ENCODE peak calls at places on chromosomes 2 and 18, in four cellular contexts. P is K562, Y is GM12878, M is A549. I is an unnamed sample.

GRCh38 chr18:35756506-35757117 is 175.1 kb downstream of the GALNT1 start:
- DNase-seq in P (peak), Y (no peak), M (peak), I (peak)

GRCh38 chr2:8328189-8328588 is 353.7 kb upstream of the ID2 start:
- DNase-seq in P (no peak), Y (no peak), M (no peak), I (no peak)

GRCh38 chr2:68169308-68169707 is 11.6 kb downstream of the PNO1 start:
- DNase-seq in P (no peak), Y (no peak), M (peak), I (no peak)

GRCh38 chr2:212242739-212243138 is 295.9 kb downstream of the ERBB4 start:
- DNase-seq in P (no peak), Y (no peak), M (no peak), I (no peak)

GRCh38 chr18:34261865-34262780 is 37.4 kb upstream of the NOL4 start:
- DNase-seq in P (no peak), Y (no peak), M (no peak), I (no peak)

GRCh38 chr2:241813806-241814570 is 5.0 kb downstream of the NEU4 start:
- DNase-seq in P (no peak), Y (peak), M (no peak), I (peak)

GRCh38 chr2:22221006-22221405 is 1097.2 kb downstream of the TDRD15 start:
- DNase-seq in P (no peak), Y (no peak), M (no peak), I (no peak)

GRCh38 chr18:57666818-57667497 is 45.3 kb upstream of the NARS1 start:
- DNase-seq in P (peak), Y (no peak), M (no peak), I (no peak)

GRCh38 chr2:437772-438393 is 150.0 kb upstream of the ALKAL2 start:
- DNase-seq in P (no peak), Y (no peak), M (no peak), I (no peak)

GRCh38 chr2:86053166-86053565 is 52.5 kb downstream of the POLR1A start:
- DNase-seq in P (no peak), Y (no peak), M (no peak), I (no peak)

GRCh38 chr2:44055664-44056063 is 59.9 kb upstream of the LRPPRC start:
- DNase-seq in P (no peak), Y (no peak), M (no peak), I (no peak)

GRCh38 chr18:36589857-36590543 is 238.8 kb downstream of the TPGS2 start:
- DNase-seq in P (no peak), Y (no peak), M (no peak), I (no peak)

GRCh38 chr18:28284132-28284531 is 107.2 kb upstream of the CDH2 start:
- DNase-seq in P (no peak), Y (no peak), M (no peak), I (no peak)

GRCh38 chr2:197673606-197674005 is 1.8 kb downstream of the RFTN2 start:
- DNase-seq in P (no peak), Y (no peak), M (no peak), I (no peak)

GRCh38 chr2:214169736-214170135 is 241.1 kb upstream of the VWC2L start:
- DNase-seq in P (no peak), Y (no peak), M (no peak), I (no peak)

GRCh38 chr2:238439093-238439849 is 12.5 kb downstream of the ASB1 start:
- DNase-seq in P (no peak), Y (no peak), M (peak), I (no peak)

GRCh38 chr18:7152485-7152884 is 34.9 kb upstream of the LAMA1 start:
- DNase-seq in P (no peak), Y (no peak), M (no peak), I (no peak)

GRCh38 chr18:62516242-62516641 is 6.6 kb upstream of the ZCCHC2 start:
- DNase-seq in P (no peak), Y (no peak), M (no peak), I (no peak)

GRCh38 chr2:241226723-241227634 is 38.5 kb downstream of the ANO7 start:
- DNase-seq in P (peak), Y (no peak), M (no peak), I (no peak)

GRCh38 chr2:38095996-38096861 is 20.3 kb upstream of the CYP1B1 start:
- DNase-seq in P (no peak), Y (no peak), M (no peak), I (no peak)

GRCh38 chr2:210593166-210593565 is 36.8 kb downstream of the CPS1 start:
- DNase-seq in P (no peak), Y (no peak), M (no peak), I (no peak)

GRCh38 chr2:12057436-12058166 is 311.2 kb downstream of the LPIN1 start:
- DNase-seq in P (no peak), Y (peak), M (no peak), I (no peak)

GRCh38 chr2:3453196-3453845 is 66.0 kb downstream of the ADI1 start:
- DNase-seq in P (no peak), Y (no peak), M (no peak), I (no peak)

GRCh38 chr2:53896864-53897263 is 37.1 kb upstream of the GPR75 start:
- DNase-seq in P (no peak), Y (no peak), M (peak), I (no peak)

GRCh38 chr2:223114170-223114569 is 62.2 kb downstream of the KCNE4 start:
- DNase-seq in P (no peak), Y (no peak), M (no peak), I (no peak)

GRCh38 chr2:174730530-174731018 is 33.7 kb downstream of the CHRNA1 start:
- DNase-seq in P (no peak), Y (no peak), M (no peak), I (peak)

GRCh38 chr2:226758886-226759660 is 40.5 kb downstream of the IRS1 start:
- DNase-seq in P (no peak), Y (no peak), M (no peak), I (no peak)

GRCh38 chr18:56756971-56757370 is 105.8 kb downstream of the WDR7 start:
- DNase-seq in P (no peak), Y (no peak), M (no peak), I (no peak)

GRCh38 chr2:23241106-23241505 is 143.9 kb upstream of the KLHL29 start:
- DNase-seq in P (no peak), Y (no peak), M (no peak), I (no peak)

GRCh38 chr2:84858123-84858522 is 22.8 kb downstream of the TRABD2A start:
- DNase-seq in P (no peak), Y (no peak), M (no peak), I (no peak)

GRCh38 chr18:46253498-46253897 is 149.3 kb downstream of the HAUS1 start:
- DNase-seq in P (no peak), Y (no peak), M (no peak), I (no peak)

GRCh38 chr2:208369091-208369490 is 37.5 kb upstream of the PTH2R start:
- DNase-seq in P (no peak), Y (no peak), M (no peak), I (no peak)

GRCh38 chr2:162243305-162243693 is at the start of gene FAP:
- DNase-seq in P (no peak), Y (no peak), M (no peak), I (no peak)

GRCh38 chr2:111659361-111660281 is 224.4 kb downstream of the ANAPC1 start:
- DNase-seq in P (no peak), Y (no peak), M (peak), I (no peak)

GRCh38 chr2:28276076-28276618 is 116.5 kb upstream of the FOSL2 start:
- DNase-seq in P (peak), Y (peak), M (peak), I (no peak)

GRCh38 chr2:254231-254630 is 9.6 kb downstream of the SH3YL1 start:
- DNase-seq in P (no peak), Y (no peak), M (no peak), I (no peak)

GRCh38 chr2:11777066-11777782 is 30.8 kb downstream of the LPIN1 start:
- DNase-seq in P (no peak), Y (no peak), M (no peak), I (no peak)

GRCh38 chr2:129575880-129576279 is 403.6 kb upstream of the RAB6C start:
- DNase-seq in P (no peak), Y (no peak), M (no peak), I (no peak)

GRCh38 chr18:10284571-10285282 is 169.7 kb upstream of the APCDD1 start:
- DNase-seq in P (no peak), Y (no peak), M (no peak), I (no peak)

GRCh38 chr2:159152119-159152778 is 134.3 kb downstream of the WDSUB1 start:
- DNase-seq in P (no peak), Y (no peak), M (no peak), I (no peak)

DNA sequence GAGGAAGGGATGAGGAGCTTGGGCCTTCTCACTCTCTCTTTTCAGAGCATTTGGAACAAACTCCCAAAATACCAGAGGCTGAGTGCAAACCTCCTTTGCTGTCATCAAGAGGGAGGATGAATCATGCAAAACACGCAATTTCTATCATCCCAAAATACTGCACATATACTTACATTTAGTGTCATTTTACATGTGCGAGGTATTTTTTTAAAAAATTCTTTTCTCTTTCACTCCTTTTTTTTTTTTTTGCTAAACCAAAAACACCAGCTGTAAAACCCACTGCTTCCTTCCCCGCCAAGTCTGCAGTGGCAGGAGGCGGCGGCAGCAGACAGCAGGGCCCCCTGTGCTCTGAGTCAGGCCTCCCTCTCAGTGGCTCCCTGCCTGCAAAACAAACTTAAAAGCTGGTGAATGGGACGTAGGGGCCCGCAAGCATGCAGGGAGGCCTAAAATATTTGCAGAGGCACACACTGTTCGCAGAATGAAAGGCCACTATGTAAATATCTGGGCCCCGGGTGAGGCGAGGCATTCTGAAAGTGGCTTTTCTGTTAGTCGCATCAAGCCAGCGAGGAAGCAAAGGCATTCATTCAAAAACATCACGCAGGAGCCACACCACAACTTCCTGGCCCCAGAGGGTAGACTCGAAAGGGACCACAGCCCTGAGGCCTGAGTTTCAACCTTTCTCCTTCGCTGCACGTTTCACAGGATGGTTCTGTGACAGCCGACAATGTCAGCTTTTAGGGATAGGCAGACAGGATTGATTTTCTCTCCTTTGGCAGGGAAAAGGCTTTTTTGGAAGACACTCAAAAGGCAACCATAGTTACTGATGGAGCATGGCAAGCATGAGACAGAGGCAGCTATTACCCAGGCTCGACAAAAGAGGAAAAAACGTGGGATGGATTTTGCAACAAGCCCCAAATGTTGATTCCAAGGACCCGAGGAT is 73.4 kb downstream of the ACTR2 start:
- DNase-seq in P (no peak), Y (peak), M (peak), I (no peak)
- TF ChIP-seq EP300 in P (no peak), Y (no peak), M (no peak), I (no peak)

DNA sequence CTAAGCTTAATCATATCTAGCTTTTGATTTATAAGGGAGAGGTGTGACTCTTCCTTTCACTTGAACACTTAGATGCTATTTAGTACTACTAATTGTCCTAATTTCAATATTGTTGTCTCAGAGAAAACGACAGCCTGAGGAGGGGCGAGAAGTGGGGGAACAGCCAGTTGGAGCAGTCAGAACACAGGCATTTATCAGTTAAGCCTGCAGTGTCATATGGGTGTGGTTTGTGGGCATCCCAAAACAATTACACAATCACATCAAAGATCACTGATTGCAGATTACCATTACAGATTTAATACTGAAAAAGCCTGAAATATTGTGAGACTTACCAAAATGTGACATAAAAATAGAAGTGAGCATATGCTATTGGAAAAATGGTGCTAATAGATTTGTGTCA is 15.9 kb downstream of the TMEM131 start:
- DNase-seq in P (no peak), Y (no peak), M (no peak), I (no peak)
- TF ChIP-seq RCOR1 in P (no peak), Y (no peak), M (no peak), I (no peak)

GRCh38 chr2:30372836-30373235 is 74.2 kb upstream of the LCLAT1 start:
- DNase-seq in P (no peak), Y (no peak), M (no peak), I (no peak)
- TF ChIP-seq EP300 in P (no peak), Y (no peak), M (no peak), I (no peak)

GRCh38 chr2:64808736-64809135 is 155.0 kb upstream of the SERTAD2 start:
- DNase-seq in P (no peak), Y (no peak), M (no peak), I (no peak)
- TF ChIP-seq RCOR1 in P (no peak), Y (no peak), M (no peak), I (no peak)

DNA sequence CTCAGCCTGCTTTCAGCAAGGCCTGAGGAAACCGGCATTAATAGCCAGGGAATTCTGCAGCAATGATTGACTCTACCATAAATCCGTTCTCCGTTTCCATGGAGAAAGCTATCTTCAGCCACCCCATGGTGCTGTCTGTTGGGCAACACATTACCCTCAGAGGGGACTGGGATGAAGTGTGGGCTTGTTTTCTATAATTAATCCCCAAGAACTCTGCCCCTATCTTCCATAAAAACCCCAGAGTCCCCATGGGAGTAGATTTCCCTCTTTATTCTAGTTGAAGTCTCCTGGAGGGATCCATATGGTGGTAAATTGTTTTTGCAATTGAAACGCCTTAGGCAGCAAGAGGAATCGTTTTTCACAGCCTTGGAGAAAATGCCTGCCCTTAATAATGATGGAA is 9.2 kb downstream of the G6PC2 start:
- DNase-seq in P (no peak), Y (no peak), M (no peak), I (no peak)
- TF ChIP-seq EP300 in P (no peak), Y (no peak), M (no peak), I (no peak)